ENCODE peak calls at places on chromosomes 7 and 10, in ten cellular contexts. S, Q, R, D, L, X, Z, K, N and O are unnamed samples.

GRCh38 chr7:157493017-157493416 is 156.2 kb downstream of the DNAJB6 start:
- DNase-seq in N (no peak), Q (no peak), L (no peak), S (no peak), D (no peak), R (no peak), X (peak; percentile 40), K (no peak), Z (no peak), O (no peak)

GRCh38 chr10:11831520-11831951 is 8.4 kb downstream of the PROSER2 start:
- DNase-seq in K (no peak), Q (no peak), R (peak; percentile 32), X (no peak), N (no peak), S (no peak), D (no peak), L (no peak), Z (no peak), O (no peak)

GRCh38 chr10:16789266-16789665 is 28.0 kb downstream of the RSU1 start:
- DNase-seq in L (no peak), D (no peak), N (no peak), Q (no peak), Z (no peak), X (no peak), R (no peak), K (no peak), S (no peak), O (no peak)

GRCh38 chr7:5345671-5346070 is 62.9 kb downstream of the SLC29A4 start:
- DNase-seq in S (no peak), D (no peak), K (no peak), R (no peak), N (no peak), X (no peak), Z (no peak), Q (no peak), L (no peak), O (no peak)

GRCh38 chr7:46391215-46391614 is 470.1 kb upstream of the IGFBP3 start:
- DNase-seq in Z (no peak), S (no peak), K (no peak), N (no peak), L (no peak), X (no peak), D (peak; percentile 38), R (peak; percentile 49), Q (no peak), O (no peak)

GRCh38 chr10:11553773-11554381 is 57.6 kb downstream of the USP6NL start:
- DNase-seq in N (no peak), L (no peak), D (no peak), S (no peak), X (no peak), R (no peak), Q (no peak), Z (no peak), K (no peak), O (no peak)

GRCh38 chr10:81662837-81663236 is 212.2 kb upstream of the NRG3 start:
- DNase-seq in S (no peak), K (no peak), D (no peak), Z (no peak), N (no peak), Q (no peak), X (no peak), R (no peak), L (no peak), O (no peak)

GRCh38 chr7:37182011-37182478 is 266.6 kb downstream of the ELMO1 start:
- DNase-seq in D (peak; percentile 76), Z (peak; percentile 78), K (peak; percentile 53), S (peak; percentile 80), Q (peak; percentile 85), L (peak; percentile 77), N (no peak), X (peak; percentile 87), R (peak; percentile 88), O (no peak)

GRCh38 chr7:46811529-46811928 is 770.4 kb downstream of the TNS3 start:
- DNase-seq in S (peak; percentile 75), Q (peak; percentile 86), Z (peak; percentile 35), K (no peak), N (no peak), L (no peak), R (peak; percentile 60), X (peak; percentile 68), D (peak; percentile 81), O (no peak)

GRCh38 chr10:97525683-97526110 is 27.0 kb downstream of the UBTD1 start:
- DNase-seq in Z (no peak), D (no peak), L (no peak), S (no peak), K (no peak), Q (no peak), R (no peak), X (no peak), N (no peak), O (no peak)

GRCh38 chr7:30708983-30709382 is 26.7 kb upstream of the CRHR2 start:
- DNase-seq in Q (peak; percentile 85), N (no peak), R (no peak), X (peak; percentile 74), D (peak; percentile 38), Z (peak; percentile 56), K (no peak), S (no peak), L (no peak), O (no peak)

GRCh38 chr10:123636598-123637325 is 29.4 kb upstream of the GPR26 start:
- DNase-seq in Q (no peak), K (no peak), Z (no peak), D (no peak), N (no peak), R (peak; percentile 21), L (no peak), X (no peak), S (no peak), O (peak; percentile 43)

GRCh38 chr7:2017483-2017891 is 215.3 kb downstream of the MAD1L1 start:
- DNase-seq in N (no peak), X (peak; percentile 43), Z (peak; percentile 2), K (no peak), L (no peak), Q (no peak), D (no peak), R (no peak), S (no peak), O (peak; percentile 57)

GRCh38 chr7:3955751-3956696 is 655.0 kb downstream of the SDK1 start:
- DNase-seq in L (no peak), K (no peak), D (no peak), X (no peak), R (peak; percentile 37), Z (no peak), S (no peak), Q (no peak), N (no peak), O (peak; percentile 24)

GRCh38 chr7:111987115-111987826 is 218.9 kb downstream of the DOCK4 start:
- DNase-seq in S (peak; percentile 62), Q (peak; percentile 63), X (no peak), Z (no peak), D (no peak), L (no peak), R (no peak), K (peak; percentile 52), N (no peak), O (no peak)

GRCh38 chr10:130990536-130990935 is 321.0 kb downstream of the TCERG1L start:
- DNase-seq in R (no peak), S (no peak), L (no peak), K (no peak), Q (no peak), D (no peak), X (no peak), N (no peak), Z (no peak), O (no peak)

GRCh38 chr7:23471090-23471859 is 984 bp upstream of the IGF2BP3 start:
- DNase-seq in L (no peak), S (peak; percentile 96), N (no peak), Q (peak; percentile 82), X (no peak), K (peak; percentile 81), R (peak; percentile 92), D (no peak), Z (no peak), O (no peak)

DNA sequence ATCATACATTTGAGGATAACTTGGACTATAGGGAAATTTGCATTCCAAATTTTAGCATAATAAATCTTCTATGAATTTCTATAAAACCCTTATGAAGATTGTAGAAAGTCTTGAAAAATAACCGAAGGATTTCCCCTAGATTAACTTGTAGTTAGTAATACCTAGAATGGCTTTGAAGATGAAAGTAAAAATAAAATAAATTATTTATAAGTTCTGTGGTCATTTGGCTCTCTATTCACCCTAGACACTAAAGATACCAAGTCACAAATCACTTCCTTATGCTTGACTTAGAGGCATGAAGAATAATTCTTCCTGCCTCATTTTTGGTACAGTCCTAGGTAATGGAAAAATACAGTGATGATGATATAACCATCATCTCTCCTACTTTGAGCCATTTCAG is 79.3 kb downstream of the CSTF2T start:
- DNase-seq in S (no peak), D (no peak), K (no peak), R (no peak), N (no peak), Q (no peak), X (no peak), Z (no peak), L (no peak), O (no peak)
- TF ChIP-seq CTCF in S (no peak), D (no peak), K (no peak), R (no peak), N (no peak), Q (no peak), X (no peak), Z (no peak), L (no peak), O (no peak)

GRCh38 chr10:21293518-21294356 is 231.7 kb downstream of the SKIDA1 start:
- DNase-seq in Z (no peak), L (no peak), R (no peak), K (no peak), D (no peak), N (no peak), Q (peak; percentile 47), X (no peak), S (peak; percentile 48), O (no peak)
- H3K27ac ChIP-seq in Z (peak overlapping the region; percentile 62), L (no peak overlapping the region), R (no peak overlapping the region), K (no peak overlapping the region), D (no peak overlapping the region), N (no peak overlapping the region), Q (peak overlapping the region; percentile 20), X (peak overlapping the region; percentile 47), S (peak overlapping the region; percentile 85), O (no peak overlapping the region)

GRCh38 chr7:19107392-19108147 is 9.9 kb downstream of the TWIST1 start:
- DNase-seq in K (no peak), Z (no peak), X (peak; percentile 73), S (peak; percentile 76), R (peak; percentile 51), N (no peak), L (no peak), D (peak; percentile 51), Q (peak; percentile 82), O (no peak)
- H3K4me3 ChIP-seq in K (no peak overlapping the region), Z (peak overlapping the region; percentile 57), X (peak overlapping the region; percentile 49), S (peak overlapping the region; percentile 43), R (peak overlapping the region; percentile 26), N (peak overlapping the region; percentile 58), L (no peak overlapping the region), D (peak overlapping the region; percentile 51), Q (peak overlapping the region; percentile 29), O (peak overlapping the region; percentile 67)

DNA sequence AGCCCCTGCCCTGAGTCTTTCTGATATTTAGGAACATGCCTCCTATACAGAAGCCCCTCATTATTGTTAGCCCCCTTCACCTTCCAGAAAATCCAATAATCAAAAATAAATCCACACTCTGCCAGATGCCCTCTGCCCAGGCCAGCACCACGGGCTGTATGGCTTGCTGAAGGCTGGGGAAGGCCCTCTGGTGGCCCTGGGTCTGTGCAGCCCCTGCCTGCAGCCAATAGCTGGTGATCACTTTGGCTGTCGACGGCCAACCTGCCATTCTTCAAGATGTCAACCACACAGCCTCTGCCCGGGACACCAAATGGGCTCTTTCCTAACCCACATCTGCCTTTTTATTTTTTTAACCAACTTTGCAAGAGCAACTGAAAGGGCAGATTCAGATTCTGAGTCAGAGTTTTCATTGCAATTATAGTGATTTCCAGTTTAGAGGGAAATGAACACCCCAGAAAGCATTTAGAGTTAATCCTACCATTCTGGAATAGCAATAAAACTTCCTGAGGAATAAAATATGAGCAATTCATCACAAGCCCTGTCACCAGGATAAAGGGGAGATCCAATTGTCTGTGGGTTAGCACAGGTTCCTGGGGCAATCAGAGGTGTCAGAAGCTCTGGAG is 211.4 kb downstream of the GRID1 start:
- DNase-seq in Q (no peak), R (no peak), K (no peak), N (no peak), L (no peak), X (no peak), Z (no peak), S (peak; percentile 26), D (no peak), O (no peak)
- TF ChIP-seq CTCF in Q (no peak), R (peak; percentile 5), K (no peak), N (no peak), L (no peak), X (no peak), Z (no peak), S (peak; percentile 18), D (no peak), O (no peak)